ENCODE peak calls at places on chromosomes 13 and 19, in four cellular contexts. Z is breast epithelium, T is right lobe of liver, L is heart left ventricle. Y is an unnamed sample.

GRCh38 chr13:95603887-95604533 is 40.5 kb downstream of the DZIP1 start:
- DNase-seq in L (no peak), T (peak; percentile 89), Z (peak; percentile 57), Y (no peak)

GRCh38 chr13:60134376-60134775 is 29.4 kb downstream of the DIAPH3 start:
- DNase-seq in T (no peak), Z (no peak), L (no peak), Y (no peak)

GRCh38 chr13:39561971-39562370 is 41.0 kb downstream of the LHFPL6 start:
- DNase-seq in Z (no peak), T (no peak), L (no peak), Y (no peak)

GRCh38 chr13:103935117-103935516 is 868.9 kb upstream of the SLC10A2 start:
- DNase-seq in T (no peak), Z (no peak), L (no peak), Y (no peak)

GRCh38 chr13:95698047-95698749 is 21.3 kb downstream of the DNAJC3 start:
- DNase-seq in T (no peak), Z (no peak), L (no peak), Y (peak; percentile 11)

GRCh38 chr19:47779524-47780214 is 1.2 kb downstream of the SELENOW start:
- DNase-seq in T (no peak), Z (peak; percentile 56), L (peak; percentile 85), Y (peak; percentile 95)

GRCh38 chr19:58364127-58364526 is 1.6 kb upstream of the ZNF497 start:
- DNase-seq in L (no peak), Z (no peak), T (no peak), Y (no peak)

GRCh38 chr19:30070970-30071632 is 129.1 kb downstream of the URI1 start:
- DNase-seq in T (peak; percentile 53), L (peak; percentile 44), Z (no peak), Y (no peak)

GRCh38 chr19:19406878-19407639 is 1.6 kb downstream of the GATAD2A start:
- DNase-seq in T (no peak), L (no peak), Z (peak; percentile 45), Y (peak; percentile 49)

GRCh38 chr13:37495046-37495445 is 103.5 kb downstream of the POSTN start:
- DNase-seq in T (no peak), Z (peak; percentile 53), L (no peak), Y (no peak)

GRCh38 chr13:26837102-26837501 is 76.5 kb upstream of the GPR12 start:
- DNase-seq in T (no peak), Z (no peak), L (no peak), Y (no peak)

GRCh38 chr19:44608391-44608821 is 5.0 kb upstream of the IGSF23 start:
- DNase-seq in L (no peak), Z (no peak), T (no peak), Y (no peak)

GRCh38 chr13:98198683-98199082 is 21.6 kb upstream of the RNF113B start:
- DNase-seq in T (no peak), Z (no peak), L (no peak), Y (no peak)

GRCh38 chr19:58407658-58408151 is 744 bp upstream of the ZNF584 start:
- DNase-seq in Z (no peak), T (no peak), L (no peak), Y (no peak)

GRCh38 chr13:24212674-24213073 is 52.2 kb downstream of the SPATA13 start:
- DNase-seq in L (no peak), Z (peak; percentile 32), T (peak; percentile 75), Y (no peak)

GRCh38 chr19:41958367-41959055 is 610 bp downstream of the RABAC1 start:
- DNase-seq in Z (peak; percentile 84), L (peak; percentile 84), T (peak; percentile 92), Y (peak; percentile 54)

GRCh38 chr19:47063874-47064273 is 15.4 kb upstream of the TMEM160 start:
- DNase-seq in Z (no peak), T (no peak), L (no peak), Y (no peak)

GRCh38 chr13:75217949-75218348 is 264.0 kb downstream of the TBC1D4 start:
- DNase-seq in T (no peak), Z (no peak), L (no peak), Y (no peak)

GRCh38 chr19:30799854-30800755 is 427.9 kb downstream of the ZNF536 start:
- DNase-seq in T (peak; percentile 64), L (peak; percentile 33), Z (no peak), Y (no peak)

GRCh38 chr13:51494151-51494550 is 41.3 kb upstream of the INTS6 start:
- DNase-seq in Z (no peak), L (no peak), T (no peak), Y (no peak)

GRCh38 chr19:3976495-3977241 is 5.8 kb upstream of the DAPK3 start:
- DNase-seq in Z (peak; percentile 25), T (peak; percentile 57), L (peak; percentile 8), Y (peak; percentile 59)

GRCh38 chr13:60583911-60584753 is 187.1 kb downstream of the TDRD3 start:
- DNase-seq in L (no peak), Z (no peak), T (no peak), Y (peak; percentile 20)

GRCh38 chr13:30698023-30698422 is 37.3 kb upstream of the ALOX5AP start:
- DNase-seq in Z (no peak), T (no peak), L (no peak), Y (no peak)

GRCh38 chr19:54430306-54431254 is 15.3 kb downstream of the TTYH1 start:
- DNase-seq in L (peak; percentile 56), Z (no peak), T (no peak), Y (no peak)

GRCh38 chr13:94198666-94199065 is 280.8 kb downstream of the DCT start:
- DNase-seq in Z (no peak), L (no peak), T (no peak), Y (no peak)

GRCh38 chr13:114017028-114017630 is 43.3 kb upstream of the C13orf46 start:
- DNase-seq in T (no peak), L (no peak), Z (no peak), Y (no peak)

GRCh38 chr13:33183431-33184130 is 102.0 kb downstream of the STARD13 start:
- DNase-seq in L (no peak), T (no peak), Z (no peak), Y (no peak)

GRCh38 chr19:53019684-53020083 is 6.0 kb downstream of the ERVV-1 start:
- DNase-seq in T (no peak), L (no peak), Z (no peak), Y (no peak)

GRCh38 chr13:106573855-106574254 is 5.9 kb upstream of the ARGLU1 start:
- DNase-seq in L (no peak), T (no peak), Z (no peak), Y (peak; percentile 45)

GRCh38 chr13:99955107-99955746 is 16.3 kb downstream of the ZIC5 start:
- DNase-seq in Z (no peak), T (no peak), L (no peak), Y (no peak)

GRCh38 chr19:535017-535835 is 3.7 kb downstream of the CDC34 start:
- DNase-seq in L (no peak), T (peak; percentile 94), Z (no peak), Y (peak; percentile 80)

GRCh38 chr13:98044301-98044700 is 90.8 kb downstream of the IPO5 start:
- DNase-seq in T (no peak), Z (no peak), L (no peak), Y (no peak)

GRCh38 chr13:49935171-49936084 is 712 bp downstream of the SPRYD7 start:
- DNase-seq in T (no peak), Z (no peak), L (peak; percentile 33), Y (peak; percentile 13)

GRCh38 chr19:45558399-45558878 is 26.2 kb downstream of the OPA3 start:
- DNase-seq in T (no peak), Z (no peak), L (no peak), Y (no peak)

GRCh38 chr13:21076265-21076653 is 14.9 kb upstream of the LATS2 start:
- DNase-seq in T (no peak), Z (no peak), L (no peak), Y (no peak)

GRCh38 chr13:21077360-21078353 is 16.3 kb upstream of the LATS2 start:
- DNase-seq in Z (no peak), L (no peak), T (no peak), Y (no peak)

GRCh38 chr13:21079206-21079605 is 17.8 kb upstream of the LATS2 start:
- DNase-seq in L (no peak), T (no peak), Z (no peak), Y (no peak)

GRCh38 chr13:21079761-21080730 is 18.7 kb upstream of the LATS2 start:
- DNase-seq in Z (no peak), T (no peak), L (peak; percentile 33), Y (no peak)

GRCh38 chr13:21078501-21078900 is 17.1 kb upstream of the LATS2 start:
- DNase-seq in T (no peak), L (no peak), Z (no peak), Y (no peak)
- TF ChIP-seq POLR2A in T (no peak), L (no peak), Z (no peak), Y (no peak)

DNA sequence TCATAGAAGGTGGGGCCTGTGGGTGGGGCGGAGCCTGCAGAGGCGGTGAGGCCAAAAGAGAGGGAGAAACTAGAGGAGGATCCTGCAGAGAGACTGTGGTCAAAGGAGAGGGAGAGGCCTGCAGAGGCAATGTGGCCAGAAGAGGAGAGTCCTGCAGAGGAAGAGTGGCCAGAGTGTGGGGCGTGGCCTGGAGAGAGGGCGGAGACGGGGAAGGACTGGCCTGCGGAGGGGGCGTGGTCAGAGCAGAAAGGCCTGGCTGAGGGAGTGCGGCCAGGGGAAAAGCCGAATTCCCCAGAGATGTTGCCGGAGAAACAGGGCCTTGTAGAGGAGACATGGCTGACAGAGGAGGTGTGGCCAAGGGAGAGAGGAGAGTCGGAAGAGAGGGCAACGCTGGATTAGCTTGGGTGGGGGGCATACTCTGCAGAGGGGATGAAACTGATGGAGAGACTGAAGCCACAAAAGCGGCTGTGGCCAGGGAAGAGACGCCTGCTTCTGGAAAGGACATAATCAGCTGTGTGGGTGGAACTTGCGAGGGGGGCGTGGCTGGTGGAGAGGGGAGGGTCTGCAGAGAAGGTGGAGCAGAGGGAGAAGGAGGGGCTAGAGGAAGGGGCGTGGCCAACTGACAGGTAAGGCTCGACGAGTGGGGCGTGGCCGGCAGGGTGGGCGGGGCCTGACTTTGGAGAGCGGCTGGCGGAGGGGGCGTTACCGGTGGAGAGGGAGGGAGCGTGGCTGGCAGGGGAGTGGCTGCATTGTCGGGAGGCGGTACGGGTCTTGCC is 2.5 kb downstream of the PRR36 start:
- DNase-seq in L (peak; percentile 89), Z (peak; percentile 97), T (peak; percentile 83), Y (no peak)
- H3K4me3 ChIP-seq in L (no peak overlapping the region), Z (peak overlapping the region; percentile 36), T (no peak overlapping the region), Y (peak overlapping the region; percentile 12)

GRCh38 chr19:33232656-33233055 is 7.0 kb upstream of the SLC7A10 start:
- DNase-seq in Z (no peak), L (no peak), T (no peak), Y (no peak)

GRCh38 chr19:33227870-33228599 is 2.4 kb upstream of the SLC7A10 start:
- DNase-seq in L (no peak), T (no peak), Z (no peak), Y (no peak)

GRCh38 chr19:33231511-33231910 is 5.9 kb upstream of the SLC7A10 start:
- DNase-seq in L (no peak), T (no peak), Z (no peak), Y (no peak)

GRCh38 chr19:33227242-33227650 is 1.6 kb upstream of the SLC7A10 start:
- DNase-seq in T (no peak), L (no peak), Z (no peak), Y (no peak)

GRCh38 chr19:33229962-33230361 is 4.3 kb upstream of the SLC7A10 start:
- DNase-seq in T (no peak), L (no peak), Z (no peak), Y (no peak)
- H3K27me3 ChIP-seq in T (no peaks in the 10 kb centered on the region), L (peaks cover 34% of the 10 kb centered on the region), Z (peaks cover 29% of the 10 kb centered on the region), Y (peaks cover 47% of the 10 kb centered on the region)

DNA sequence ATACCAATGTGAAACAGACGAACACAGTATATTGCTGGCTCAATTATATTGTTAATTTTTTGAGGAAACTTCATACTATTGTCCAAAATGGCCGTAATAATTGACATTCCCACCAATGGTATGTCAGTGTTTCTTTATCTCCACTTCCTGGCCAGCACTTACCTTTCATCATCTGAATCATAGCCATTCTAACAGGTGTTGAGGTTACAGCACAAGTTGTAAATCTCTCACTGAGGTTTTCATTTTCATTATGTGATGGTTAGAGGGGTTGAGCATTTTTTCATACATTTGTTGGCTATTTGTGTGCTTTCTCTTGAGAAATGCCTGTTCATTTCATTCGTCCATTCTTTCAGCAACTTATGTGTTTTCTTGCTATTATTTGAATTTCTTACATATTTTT is 824.0 kb downstream of the UQCRFS1 start:
- DNase-seq in L (no peak), Z (no peak), T (no peak), Y (no peak)
- TF ChIP-seq POLR2A in L (no peak), Z (no peak), T (no peak), Y (no peak)

Y was measured in gastrocnemius medialis.